ENCODE peak calls at places on chromosome 1, in four cellular contexts. One of them, this sample, is unnamed.

GRCh38 chr1:18341291-18342058 is 139.3 kb upstream of the KLHDC7A start:
- DNase-seq in T-helper 17 cell: no peak
- DNase-seq in C1 segment of cervical spinal cord: no peak
- DNase-seq in activated CD4-positive, CD25-positive, alpha-beta regulatory T cell: no peak
- DNase-seq in this sample: no peak

GRCh38 chr1:199778324-199778955 is 249.1 kb upstream of the NR5A2 start:
- DNase-seq in activated CD4-positive, CD25-positive, alpha-beta regulatory T cell: no peak
- DNase-seq in C1 segment of cervical spinal cord: no peak
- DNase-seq in T-helper 17 cell: no peak
- DNase-seq in this sample: no peak

GRCh38 chr1:232248276-232248803 is 381.6 kb downstream of the SIPA1L2 start:
- DNase-seq in T-helper 17 cell: no peak
- DNase-seq in C1 segment of cervical spinal cord: no peak
- DNase-seq in activated CD4-positive, CD25-positive, alpha-beta regulatory T cell: no peak
- DNase-seq in this sample: no peak

GRCh38 chr1:58861076-58861475 is 77.2 kb upstream of the JUN start:
- DNase-seq in activated CD4-positive, CD25-positive, alpha-beta regulatory T cell: no peak
- DNase-seq in C1 segment of cervical spinal cord: no peak
- DNase-seq in T-helper 17 cell: no peak
- DNase-seq in this sample: no peak

GRCh38 chr1:246503341-246503740 is 3.7 kb downstream of the SMYD3 start:
- DNase-seq in C1 segment of cervical spinal cord: no peak
- DNase-seq in activated CD4-positive, CD25-positive, alpha-beta regulatory T cell: no peak
- DNase-seq in T-helper 17 cell: no peak
- DNase-seq in this sample: no peak

GRCh38 chr1:116667577-116668105 is at the start of gene IGSF3:
- DNase-seq in C1 segment of cervical spinal cord: no peak
- DNase-seq in activated CD4-positive, CD25-positive, alpha-beta regulatory T cell: peak
- DNase-seq in T-helper 17 cell: peak
- DNase-seq in this sample: peak

GRCh38 chr1:56397811-56398231 is 181.5 kb downstream of the PLPP3 start:
- DNase-seq in activated CD4-positive, CD25-positive, alpha-beta regulatory T cell: no peak
- DNase-seq in T-helper 17 cell: no peak
- DNase-seq in C1 segment of cervical spinal cord: no peak
- DNase-seq in this sample: no peak

GRCh38 chr1:212098340-212098739 is 62.8 kb downstream of the DTL start:
- DNase-seq in T-helper 17 cell: no peak
- DNase-seq in activated CD4-positive, CD25-positive, alpha-beta regulatory T cell: no peak
- DNase-seq in C1 segment of cervical spinal cord: no peak
- DNase-seq in this sample: no peak

GRCh38 chr1:33094971-33095604 is 14.1 kb downstream of the AZIN2 start:
- DNase-seq in C1 segment of cervical spinal cord: peak
- DNase-seq in activated CD4-positive, CD25-positive, alpha-beta regulatory T cell: no peak
- DNase-seq in T-helper 17 cell: no peak
- DNase-seq in this sample: peak

GRCh38 chr1:66247415-66248208 is 286.3 kb upstream of the SGIP1 start:
- DNase-seq in activated CD4-positive, CD25-positive, alpha-beta regulatory T cell: no peak
- DNase-seq in T-helper 17 cell: no peak
- DNase-seq in C1 segment of cervical spinal cord: no peak
- DNase-seq in this sample: no peak

GRCh38 chr1:181479137-181479745 is 4.1 kb upstream of the CACNA1E start:
- DNase-seq in C1 segment of cervical spinal cord: peak
- DNase-seq in T-helper 17 cell: no peak
- DNase-seq in activated CD4-positive, CD25-positive, alpha-beta regulatory T cell: no peak
- DNase-seq in this sample: peak

GRCh38 chr1:21537511-21537931 is 28.3 kb downstream of the ALPL start:
- DNase-seq in activated CD4-positive, CD25-positive, alpha-beta regulatory T cell: no peak
- DNase-seq in C1 segment of cervical spinal cord: no peak
- DNase-seq in T-helper 17 cell: no peak
- DNase-seq in this sample: no peak

GRCh38 chr1:99239690-99240089 is 24.6 kb upstream of the PLPPR4 start:
- DNase-seq in T-helper 17 cell: no peak
- DNase-seq in activated CD4-positive, CD25-positive, alpha-beta regulatory T cell: no peak
- DNase-seq in C1 segment of cervical spinal cord: no peak
- DNase-seq in this sample: no peak

GRCh38 chr1:160362168-160362941 is 4.5 kb upstream of the NHLH1 start:
- DNase-seq in activated CD4-positive, CD25-positive, alpha-beta regulatory T cell: no peak
- DNase-seq in C1 segment of cervical spinal cord: no peak
- DNase-seq in T-helper 17 cell: no peak
- DNase-seq in this sample: no peak

GRCh38 chr1:39808784-39809517 is 20.3 kb upstream of the BMP8B start:
- DNase-seq in activated CD4-positive, CD25-positive, alpha-beta regulatory T cell: no peak
- DNase-seq in C1 segment of cervical spinal cord: no peak
- DNase-seq in T-helper 17 cell: no peak
- DNase-seq in this sample: no peak

GRCh38 chr1:234925440-234926251 is 203.0 kb downstream of the TOMM20 start:
- DNase-seq in T-helper 17 cell: no peak
- DNase-seq in C1 segment of cervical spinal cord: no peak
- DNase-seq in activated CD4-positive, CD25-positive, alpha-beta regulatory T cell: no peak
- DNase-seq in this sample: no peak

GRCh38 chr1:43348809-43349593 is 9.8 kb upstream of the CDC20 start:
- DNase-seq in C1 segment of cervical spinal cord: no peak
- DNase-seq in activated CD4-positive, CD25-positive, alpha-beta regulatory T cell: peak
- DNase-seq in T-helper 17 cell: peak
- DNase-seq in this sample: peak

GRCh38 chr1:205980182-205980830 is 22.9 kb downstream of the RAB7B start:
- DNase-seq in C1 segment of cervical spinal cord: no peak
- DNase-seq in T-helper 17 cell: no peak
- DNase-seq in activated CD4-positive, CD25-positive, alpha-beta regulatory T cell: no peak
- DNase-seq in this sample: no peak

GRCh38 chr1:41343790-41344679 is 17.2 kb upstream of the FOXO6 start:
- DNase-seq in T-helper 17 cell: no peak
- DNase-seq in C1 segment of cervical spinal cord: no peak
- DNase-seq in activated CD4-positive, CD25-positive, alpha-beta regulatory T cell: no peak
- DNase-seq in this sample: no peak

GRCh38 chr1:38169121-38169520 is 122.5 kb upstream of the POU3F1 start:
- DNase-seq in activated CD4-positive, CD25-positive, alpha-beta regulatory T cell: no peak
- DNase-seq in T-helper 17 cell: no peak
- DNase-seq in C1 segment of cervical spinal cord: no peak
- DNase-seq in this sample: no peak

GRCh38 chr1:24142546-24143431 is at the start of gene IL22RA1:
- DNase-seq in activated CD4-positive, CD25-positive, alpha-beta regulatory T cell: no peak
- DNase-seq in C1 segment of cervical spinal cord: no peak
- DNase-seq in T-helper 17 cell: no peak
- DNase-seq in this sample: no peak

GRCh38 chr1:46133181-46133658 is 791 bp upstream of the PIK3R3 start:
- DNase-seq in T-helper 17 cell: no peak
- DNase-seq in C1 segment of cervical spinal cord: no peak
- DNase-seq in activated CD4-positive, CD25-positive, alpha-beta regulatory T cell: no peak
- DNase-seq in this sample: no peak

GRCh38 chr1:204110894-204111633 is 38.1 kb downstream of the SOX13 start:
- DNase-seq in T-helper 17 cell: no peak
- DNase-seq in activated CD4-positive, CD25-positive, alpha-beta regulatory T cell: no peak
- DNase-seq in C1 segment of cervical spinal cord: no peak
- DNase-seq in this sample: no peak

GRCh38 chr1:63127376-63127775 is 195.0 kb upstream of the FOXD3 start:
- DNase-seq in C1 segment of cervical spinal cord: no peak
- DNase-seq in T-helper 17 cell: no peak
- DNase-seq in activated CD4-positive, CD25-positive, alpha-beta regulatory T cell: no peak
- DNase-seq in this sample: no peak

GRCh38 chr1:156284762-156285161 is 637 bp downstream of the TMEM79 start:
- DNase-seq in T-helper 17 cell: no peak
- DNase-seq in C1 segment of cervical spinal cord: no peak
- DNase-seq in activated CD4-positive, CD25-positive, alpha-beta regulatory T cell: no peak
- DNase-seq in this sample: no peak

GRCh38 chr1:12339410-12339809 is 109.6 kb downstream of the VPS13D start:
- DNase-seq in C1 segment of cervical spinal cord: no peak
- DNase-seq in T-helper 17 cell: no peak
- DNase-seq in activated CD4-positive, CD25-positive, alpha-beta regulatory T cell: no peak
- DNase-seq in this sample: no peak

GRCh38 chr1:3903141-3904005 is 3.3 kb upstream of the C1orf174 start:
- DNase-seq in T-helper 17 cell: no peak
- DNase-seq in C1 segment of cervical spinal cord: no peak
- DNase-seq in activated CD4-positive, CD25-positive, alpha-beta regulatory T cell: no peak
- DNase-seq in this sample: no peak

GRCh38 chr1:42146916-42147320 is 6.3 kb upstream of the GUCA2B start:
- DNase-seq in T-helper 17 cell: peak
- DNase-seq in activated CD4-positive, CD25-positive, alpha-beta regulatory T cell: peak
- DNase-seq in C1 segment of cervical spinal cord: peak
- DNase-seq in this sample: peak

GRCh38 chr1:9164537-9164910 is 35.6 kb upstream of the GPR157 start:
- DNase-seq in T-helper 17 cell: no peak
- DNase-seq in activated CD4-positive, CD25-positive, alpha-beta regulatory T cell: no peak
- DNase-seq in C1 segment of cervical spinal cord: no peak
- DNase-seq in this sample: no peak

GRCh38 chr1:8712413-8713229 is 104.8 kb downstream of the RERE start:
- DNase-seq in C1 segment of cervical spinal cord: no peak
- DNase-seq in T-helper 17 cell: no peak
- DNase-seq in activated CD4-positive, CD25-positive, alpha-beta regulatory T cell: no peak
- DNase-seq in this sample: no peak

GRCh38 chr1:84356881-84357280 is 41.4 kb upstream of the DNASE2B start:
- DNase-seq in T-helper 17 cell: no peak
- DNase-seq in activated CD4-positive, CD25-positive, alpha-beta regulatory T cell: no peak
- DNase-seq in C1 segment of cervical spinal cord: no peak
- DNase-seq in this sample: no peak

GRCh38 chr1:107689157-107689556 is 275.8 kb downstream of the VAV3 start:
- DNase-seq in activated CD4-positive, CD25-positive, alpha-beta regulatory T cell: no peak
- DNase-seq in C1 segment of cervical spinal cord: no peak
- DNase-seq in T-helper 17 cell: no peak
- DNase-seq in this sample: no peak

GRCh38 chr1:183675381-183675780 is 22.3 kb upstream of the APOBEC4 start:
- DNase-seq in C1 segment of cervical spinal cord: no peak
- DNase-seq in activated CD4-positive, CD25-positive, alpha-beta regulatory T cell: no peak
- DNase-seq in T-helper 17 cell: no peak
- DNase-seq in this sample: no peak

GRCh38 chr1:9010781-9011323 is 15.4 kb downstream of the SLC2A7 start:
- DNase-seq in activated CD4-positive, CD25-positive, alpha-beta regulatory T cell: no peak
- DNase-seq in C1 segment of cervical spinal cord: no peak
- DNase-seq in T-helper 17 cell: no peak
- DNase-seq in this sample: no peak

GRCh38 chr1:183365676-183366075 is 52.5 kb downstream of the NMNAT2 start:
- DNase-seq in C1 segment of cervical spinal cord: no peak
- DNase-seq in T-helper 17 cell: no peak
- DNase-seq in activated CD4-positive, CD25-positive, alpha-beta regulatory T cell: no peak
- DNase-seq in this sample: no peak

GRCh38 chr1:1732381-1732780 is 8.2 kb upstream of the CDK11A start:
- DNase-seq in activated CD4-positive, CD25-positive, alpha-beta regulatory T cell: no peak
- DNase-seq in T-helper 17 cell: no peak
- DNase-seq in C1 segment of cervical spinal cord: no peak
- DNase-seq in this sample: no peak

GRCh38 chr1:61420909-61421835 is 303.8 kb downstream of the TM2D1 start:
- DNase-seq in C1 segment of cervical spinal cord: no peak
- DNase-seq in T-helper 17 cell: no peak
- DNase-seq in activated CD4-positive, CD25-positive, alpha-beta regulatory T cell: no peak
- DNase-seq in this sample: no peak

This sample was measured in activated naive CD8-positive, alpha-beta T cell treated with anti-CD3 and anti-CD28 coated beads, Interleukin-2, amount 50 U/mL, for 24 hours.